ENCODE peak calls at places on chromosomes 4 and X, in five cellular contexts. Z is AG04450, J is hepatocyte, K is PC-3, A is Peyer's patch. N is an unnamed sample.

GRCh38 chr4:119693127-119693526 is 64.5 kb upstream of the PDE5A start:
- DNase-seq in Z (no peak), J (no peak), K (no peak), A (no peak), N (no peak)

GRCh38 chr4:6926681-6927478 is 17.3 kb downstream of the TBC1D14 start:
- DNase-seq in Z (no peak), J (peak), K (no peak), A (peak), N (no peak)

GRCh38 chr4:8540991-8541390 is 39.2 kb upstream of the GPR78 start:
- DNase-seq in Z (no peak), J (no peak), K (no peak), A (no peak), N (no peak)

GRCh38 chrX:101303790-101304189 is 12.7 kb upstream of the TAF7L start:
- DNase-seq in Z (no peak), J (no peak), K (no peak), A (no peak), N (no peak)

GRCh38 chr4:53500552-53500951 is 90.7 kb downstream of the LNX1 start:
- DNase-seq in Z (no peak), J (no peak), K (no peak), A (no peak), N (no peak)

GRCh38 chrX:281166-281999 is at the start of gene PLCXD1:
- DNase-seq in Z (peak), J (peak), K (no peak), A (no peak), N (no peak)

GRCh38 chr4:59500103-59500502 is 1700.0 kb upstream of the ADGRL3 start:
- DNase-seq in Z (no peak), J (no peak), K (no peak), A (no peak), N (no peak)

GRCh38 chrX:141301017-141301416 is 58.7 kb upstream of the SPANXC start:
- DNase-seq in Z (no peak), J (no peak), K (peak), A (no peak), N (no peak)

GRCh38 chr4:142091691-142092182 is 455.4 kb downstream of the IL15 start:
- DNase-seq in Z (peak), J (no peak), K (peak), A (no peak), N (peak)

GRCh38 chr4:152073738-152074137 is 312.9 kb upstream of the GATB start:
- DNase-seq in Z (no peak), J (peak), K (no peak), A (no peak), N (no peak)

GRCh38 chr4:4610672-4611071 is 68.8 kb upstream of the STX18 start:
- DNase-seq in Z (no peak), J (no peak), K (no peak), A (no peak), N (no peak)

GRCh38 chrX:148865237-148865636 is 364.8 kb downstream of the AFF2 start:
- DNase-seq in Z (no peak), J (no peak), K (no peak), A (no peak), N (no peak)
- TF ChIP-seq CTCF in Z (no peak), J (no peak), K (no peak), A (no peak), N (no peak)

GRCh38 chr4:79030973-79031372 is 91.7 kb upstream of the PAQR3 start:
- DNase-seq in Z (no peak), J (no peak), K (no peak), A (no peak), N (no peak)
- H3K4me3 ChIP-seq in Z (no peak), J (no peak), K (no peak), A (no peak), N (no peak)

DNA sequence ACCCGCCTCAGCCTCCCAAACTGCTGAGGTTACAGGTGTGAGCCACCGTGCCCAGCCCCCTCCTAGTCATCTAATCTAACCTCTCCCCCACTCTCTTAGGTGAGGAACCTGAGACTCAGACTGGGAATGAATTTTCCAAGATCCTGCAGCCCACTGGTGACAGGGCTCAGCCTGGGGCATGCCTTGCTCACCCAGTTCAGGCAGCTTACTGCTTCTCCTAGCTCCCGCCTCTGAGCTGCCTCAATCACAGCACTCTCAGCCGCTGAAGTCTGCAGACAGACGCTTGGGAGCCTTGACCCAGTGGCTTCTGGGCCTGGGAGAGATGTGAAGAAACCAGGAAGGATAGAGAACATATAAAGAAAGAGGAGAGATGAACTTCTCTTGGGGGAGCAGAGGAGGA is 24.4 kb downstream of the PJA1 start:
- DNase-seq in Z (no peak), J (no peak), K (no peak), A (no peak), N (no peak)
- TF ChIP-seq CTCF in Z (no peak), J (no peak), K (no peak), A (no peak), N (no peak)

DNA sequence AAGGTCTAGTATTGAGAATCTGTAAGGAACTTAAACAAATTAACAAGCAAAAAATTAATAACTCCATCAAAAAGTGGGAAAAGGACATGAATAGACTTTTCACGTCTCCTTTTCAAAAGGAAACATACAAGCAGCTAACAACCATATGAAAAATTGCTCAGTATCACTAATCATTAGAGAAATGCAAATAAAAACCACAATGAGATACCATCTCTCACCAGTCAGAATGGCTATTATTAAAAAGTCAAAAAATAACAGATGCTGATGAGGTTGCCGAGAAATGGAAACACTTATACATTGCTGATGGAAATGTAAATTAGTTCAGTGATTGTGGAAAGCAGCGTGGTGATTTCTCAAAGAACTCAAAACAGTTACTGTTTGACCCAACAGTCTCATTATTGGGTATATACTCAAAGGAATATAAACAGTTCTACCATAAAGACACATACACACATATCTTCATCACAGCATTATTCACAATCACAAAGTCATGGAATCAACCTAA is 410.4 kb upstream of the SMIM31 start:
- DNase-seq in Z (no peak), J (no peak), K (no peak), A (no peak), N (no peak)
- H3K4me3 ChIP-seq in Z (no peak), J (no peak), K (no peak), A (no peak), N (no peak)

GRCh38 chr4:122090989-122091388 is 61.1 kb upstream of the BLTP1 start:
- DNase-seq in Z (no peak), J (no peak), K (no peak), A (no peak), N (no peak)
- TF ChIP-seq CTCF in Z (no peak), J (no peak), K (no peak), A (no peak), N (no peak)

DNA sequence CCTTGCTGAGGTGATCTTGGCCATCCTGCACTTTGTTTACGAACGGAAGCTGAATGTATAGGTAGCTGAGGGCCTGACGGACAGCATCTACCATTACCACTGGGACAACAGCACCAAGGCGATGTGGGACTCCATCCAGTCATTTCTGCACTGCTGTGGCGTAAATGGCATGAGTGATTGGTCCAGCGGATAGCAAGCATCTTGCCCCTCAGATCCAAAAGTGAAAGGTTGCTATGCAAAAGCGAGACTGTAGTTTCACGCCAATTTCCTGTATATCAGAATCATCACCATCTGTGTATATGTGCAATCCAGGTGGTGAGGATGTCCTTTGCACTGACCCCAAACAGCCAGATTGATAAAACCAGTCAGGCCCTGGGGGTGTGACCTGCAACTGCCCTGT is 4.2 kb upstream of the PYURF start:
- DNase-seq in Z (no peak), J (no peak), K (no peak), A (no peak), N (no peak)
- H3K4me3 ChIP-seq in Z (no peak), J (no peak), K (no peak), A (no peak), N (no peak)

DNA sequence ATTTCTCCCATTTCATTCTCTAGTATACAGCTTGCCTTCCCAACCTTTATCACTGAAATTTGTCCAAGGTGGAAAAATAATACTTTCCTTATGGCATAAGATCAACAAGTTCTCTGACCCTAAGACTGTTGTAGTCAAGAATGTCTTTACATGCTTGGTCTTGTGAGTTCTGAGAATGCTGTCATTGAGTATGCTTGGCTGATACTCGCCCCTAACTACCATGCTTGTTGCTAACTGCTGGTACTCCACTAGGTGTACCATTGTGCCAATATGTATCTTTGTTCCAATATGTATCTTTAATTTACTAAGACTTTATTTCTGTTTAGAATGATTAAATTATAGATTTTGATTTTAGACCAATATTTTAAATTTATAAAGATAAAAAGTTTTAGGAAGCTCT is 796.4 kb downstream of the PCDH7 start:
- DNase-seq in Z (no peak), J (no peak), K (no peak), A (no peak), N (no peak)
- TF ChIP-seq CTCF in Z (no peak), J (no peak), K (no peak), A (no peak), N (no peak)

DNA sequence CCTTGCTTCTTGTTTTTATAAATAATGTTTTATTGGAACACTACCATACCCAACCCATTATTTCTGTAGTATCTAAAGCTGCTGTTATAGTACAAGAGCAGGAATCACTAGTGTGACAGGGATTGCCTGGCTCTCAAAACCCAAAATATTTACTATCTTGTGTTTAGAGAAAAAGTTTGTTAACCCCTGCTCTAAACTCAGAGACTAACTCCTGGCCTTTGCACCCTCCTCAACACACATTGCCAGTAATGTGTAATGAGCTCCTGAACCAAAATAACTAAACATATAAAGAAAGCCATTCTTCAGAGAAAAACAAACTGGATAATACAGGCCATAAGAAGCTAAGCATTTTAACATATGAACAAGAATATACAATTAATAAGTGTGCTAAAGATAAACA is 8.2 kb upstream of the FAT4 start:
- DNase-seq in Z (no peak), J (no peak), K (no peak), A (no peak), N (no peak)
- H3K4me3 ChIP-seq in Z (no peak), J (no peak), K (no peak), A (no peak), N (no peak)

GRCh38 chr4:149706942-149707341 is 108.7 kb downstream of the IQCM start:
- DNase-seq in Z (peak), J (no peak), K (no peak), A (no peak), N (peak)
- TF ChIP-seq CTCF in Z (no peak), J (no peak), K (no peak), A (no peak), N (no peak)

N was measured in AG04449.